ENCODE peak calls at places on chromosomes 16 and 17, in four cellular contexts. P is K562, D is HepG2, X is HCT116. R is an unnamed sample.

GRCh38 chr17:40490289-40490853 is 11.1 kb downstream of the TNS4 start:
- DNase-seq in P (peak), X (no peak), D (no peak), R (no peak)

GRCh38 chr16:6153901-6154300 is 1056.3 kb upstream of the EEF2KMT start:
- DNase-seq in D (no peak), P (no peak), X (no peak), R (no peak)

GRCh38 chr16:19923396-19923795 is 38.7 kb upstream of the GPRC5B start:
- DNase-seq in D (no peak), P (no peak), X (no peak), R (no peak)

GRCh38 chr17:43068570-43069367 is 43.7 kb downstream of the RND2 start:
- DNase-seq in D (peak), P (no peak), X (no peak), R (no peak)

GRCh38 chr17:77281024-77281903 is 140.5 kb downstream of the SEC14L1 start:
- DNase-seq in D (peak), X (no peak), P (peak), R (no peak)

GRCh38 chr16:67199011-67199807 is at the start of gene ELMO3:
- DNase-seq in P (no peak), D (no peak), X (no peak), R (no peak)

GRCh38 chr17:66715745-66716156 is 119.2 kb upstream of the CACNG5 start:
- DNase-seq in D (peak), X (peak), P (peak), R (no peak)

GRCh38 chr16:72739577-72739976 is 308.4 kb downstream of the ZFHX3 start:
- DNase-seq in D (peak), X (no peak), P (no peak), R (no peak)

GRCh38 chr17:46045639-46046038 is 46.6 kb downstream of the STH start:
- DNase-seq in X (no peak), D (peak), P (no peak), R (no peak)

GRCh38 chr17:70862295-70862694 is 693.0 kb downstream of the KCNJ2 start:
- DNase-seq in D (no peak), X (no peak), P (no peak), R (no peak)

GRCh38 chr17:62869885-62870580 is 61.9 kb upstream of the MARCHF10 start:
- DNase-seq in P (no peak), D (no peak), X (no peak), R (no peak)
- TF ChIP-seq REST in P (no peak), D (no peak), X (no peak), R (no peak)

GRCh38 chr17:35807371-35808144 is 1.7 kb upstream of the TAF15 start:
- DNase-seq in D (no peak), X (no peak), P (no peak), R (no peak)
- H3K27ac ChIP-seq in D (no peak), X (no peak), P (no peak), R (peak)

DNA sequence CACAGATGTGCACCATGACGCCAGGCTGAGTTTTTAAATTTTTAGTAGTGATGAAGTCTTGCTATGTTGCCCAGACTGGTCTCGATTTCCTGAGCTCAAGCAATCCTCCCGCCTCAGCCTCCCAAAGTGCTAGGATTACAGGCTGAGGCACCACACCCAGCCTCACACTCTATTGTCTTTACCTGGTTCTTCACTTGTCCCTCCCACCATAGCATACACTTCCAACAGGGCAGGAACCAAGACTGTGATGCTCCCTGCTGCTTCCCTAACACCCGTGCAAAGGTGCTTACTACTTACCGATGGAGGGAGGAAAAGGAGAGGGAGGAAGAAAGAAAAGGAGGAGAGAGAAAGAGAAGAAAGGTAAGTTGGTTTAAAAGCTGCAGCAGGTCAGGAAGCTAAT is 41.4 kb upstream of the MEIOC start:
- DNase-seq in D (no peak), P (no peak), X (no peak), R (no peak)
- TF ChIP-seq TCF7L2 in D (no peak), P (no peak), X (no peak), R (no peak)

GRCh38 chr16:24838554-24839266 is 7.1 kb upstream of the SLC5A11 start:
- DNase-seq in P (peak), D (peak), X (no peak), R (no peak)

GRCh38 chr16:24837969-24838368 is 7.8 kb upstream of the SLC5A11 start:
- DNase-seq in D (no peak), X (no peak), P (no peak), R (no peak)

GRCh38 chr16:24844101-24845030 is 1.4 kb upstream of the SLC5A11 start:
- DNase-seq in P (peak), D (peak), X (peak), R (no peak)

GRCh38 chr16:24839347-24839972 is 6.3 kb upstream of the SLC5A11 start:
- DNase-seq in D (no peak), P (no peak), X (no peak), R (no peak)

GRCh38 chr16:24841291-24841690 is 4.5 kb upstream of the SLC5A11 start:
- DNase-seq in D (no peak), P (no peak), X (no peak), R (no peak)
- TF ChIP-seq REST in D (no peak), P (no peak), X (no peak), R (no peak)

GRCh38 chr16:75559564-75560372 is 3.7 kb upstream of the TMEM231 start:
- DNase-seq in D (no peak), P (peak), X (no peak), R (no peak)
- H3K27ac ChIP-seq in D (no peak), P (peak), X (no peak), R (no peak)

GRCh38 chr17:32523827-32524552 is 37.2 kb downstream of the CDK5R1 start:
- DNase-seq in P (no peak), D (no peak), X (no peak), R (no peak)

GRCh38 chr17:32527146-32527545 is 40.4 kb downstream of the CDK5R1 start:
- DNase-seq in D (no peak), P (no peak), X (no peak), R (no peak)

GRCh38 chr17:32523017-32523680 is 36.4 kb downstream of the CDK5R1 start:
- DNase-seq in X (no peak), P (no peak), D (no peak), R (no peak)

GRCh38 chr17:32528825-32529224 is 42.0 kb downstream of the CDK5R1 start:
- DNase-seq in D (no peak), X (no peak), P (no peak), R (no peak)

DNA sequence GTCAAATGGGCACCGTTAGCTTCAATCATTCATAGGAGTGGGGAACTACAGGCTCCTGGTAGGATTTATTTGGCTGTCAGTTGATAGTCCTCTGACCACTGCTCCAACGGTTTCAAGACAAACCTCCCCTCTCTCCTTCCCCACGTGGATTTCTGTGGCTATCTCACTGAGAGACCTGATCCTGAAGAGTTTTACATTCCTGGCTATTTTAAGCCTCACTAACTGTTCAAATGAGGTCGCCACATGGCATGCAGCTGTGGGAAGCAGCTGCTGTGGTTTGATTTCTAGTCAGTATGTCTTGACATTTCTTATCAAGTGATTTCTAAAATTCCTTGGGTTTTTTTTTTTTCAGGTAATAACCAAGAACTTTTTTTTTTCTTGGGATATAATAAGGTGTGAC is 38.3 kb downstream of the CDK5R1 start:
- DNase-seq in P (no peak), X (no peak), D (no peak), R (no peak)
- TF ChIP-seq TCF7L2 in P (no peak), X (no peak), D (no peak), R (no peak)

DNA sequence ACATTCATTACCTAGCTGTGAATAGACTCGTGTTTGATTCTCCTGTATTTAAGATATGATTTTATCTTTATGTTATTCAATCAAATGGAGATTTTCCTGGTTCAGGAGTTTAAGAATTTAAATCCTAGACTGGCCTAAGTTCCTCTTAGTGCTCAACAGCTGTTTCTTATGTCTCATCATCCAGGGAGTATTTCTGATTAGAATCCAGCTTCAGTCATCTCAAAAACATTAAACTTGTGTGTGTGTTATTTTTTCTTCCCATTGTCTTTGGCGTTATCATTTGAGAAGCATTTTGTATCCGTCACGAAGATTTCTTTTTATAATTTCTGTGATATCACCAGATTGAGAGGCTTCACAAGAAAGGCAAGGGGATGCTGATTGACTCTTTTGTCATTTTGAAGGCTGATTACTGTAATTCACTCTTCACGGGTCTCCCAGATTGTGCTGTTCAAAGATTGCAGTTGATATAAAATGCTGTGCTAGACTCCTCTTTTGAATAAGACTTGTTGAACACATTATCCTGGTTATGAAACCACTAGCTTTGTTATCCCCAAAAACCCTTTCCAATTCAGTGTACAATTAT is 204.8 kb downstream of the CDH8 start:
- DNase-seq in P (no peak), X (no peak), D (no peak), R (no peak)
- TF ChIP-seq REST in P (no peak), X (no peak), D (no peak), R (no peak)